ENCODE peak calls at places on chromosomes 6 and 20, in four cellular contexts. N is M059J; K is stimulated activated CD4-positive, alpha-beta T cell treated with anti-CD3 and anti-CD28 coated beads, Interleukin-1b, Interleukin-23, amount 100 ng/mL, for 48 hours; Z is T-helper 2 cell. A is an unnamed sample.

GRCh38 chr6:108589244-108589730 is 28.6 kb downstream of the FOXO3 start:
- DNase-seq in Z (no peak), N (peak; percentile 76), K (no peak), A (no peak)

GRCh38 chr6:15921243-15921642 is 207.6 kb upstream of the MYLIP start:
- DNase-seq in Z (no peak), K (no peak), N (no peak), A (no peak)

GRCh38 chr6:149045404-149045803 is 272.1 kb upstream of the TAB2 start:
- DNase-seq in N (peak; percentile 26), K (peak; percentile 43), Z (peak; percentile 77), A (no peak)

GRCh38 chr6:49342410-49342809 is 120.6 kb downstream of the MMUT start:
- DNase-seq in K (no peak), N (no peak), Z (no peak), A (no peak)

GRCh38 chr6:169232507-169232931 is 21.1 kb downstream of the THBS2 start:
- DNase-seq in K (no peak), N (no peak), Z (no peak), A (no peak)

GRCh38 chr6:37628611-37629320 is 68.9 kb downstream of the MDGA1 start:
- DNase-seq in Z (no peak), K (no peak), N (peak; percentile 65), A (no peak)

GRCh38 chr20:33687370-33687915 is 1.3 kb upstream of the E2F1 start:
- DNase-seq in Z (no peak), N (peak; percentile 66), K (no peak), A (no peak)

GRCh38 chr6:14721103-14721758 is 524.6 kb upstream of the JARID2 start:
- DNase-seq in K (no peak), N (peak; percentile 37), Z (no peak), A (no peak)

GRCh38 chr20:57460781-57461465 is 64.0 kb downstream of the CTCFL start:
- DNase-seq in Z (no peak), K (no peak), N (no peak), A (no peak)

GRCh38 chr6:37061157-37061804 is 55.8 kb downstream of the FGD2 start:
- DNase-seq in K (no peak), Z (no peak), N (no peak), A (no peak)

GRCh38 chr6:126077810-126078791 is 91.8 kb downstream of the TRMT11 start:
- DNase-seq in K (no peak), N (no peak), Z (no peak), A (no peak)

GRCh38 chr6:166173292-166173951 is 5.8 kb upstream of the TBXT start:
- DNase-seq in Z (no peak), N (no peak), K (no peak), A (no peak)

GRCh38 chr20:37522258-37523011 is 1.4 kb downstream of the NNAT start:
- DNase-seq in Z (no peak), K (no peak), N (no peak), A (no peak)

GRCh38 chr6:71181565-71181964 is 107.0 kb upstream of the OGFRL1 start:
- DNase-seq in N (peak; percentile 91), K (no peak), Z (no peak), A (no peak)

GRCh38 chr6:20816126-20816525 is 281.9 kb downstream of the CDKAL1 start:
- DNase-seq in N (no peak), Z (no peak), K (no peak), A (no peak)

GRCh38 chr6:153673750-153674149 is 365.3 kb upstream of the OPRM1 start:
- DNase-seq in K (no peak), N (no peak), Z (no peak), A (no peak)

GRCh38 chr6:22877946-22878705 is 308.8 kb downstream of the HDGFL1 start:
- DNase-seq in Z (no peak), N (peak; percentile 74), K (no peak), A (no peak)

GRCh38 chr6:137731960-137732616 is 135.0 kb upstream of the TNFAIP3 start:
- DNase-seq in N (peak; percentile 46), K (no peak), Z (no peak), A (no peak)

GRCh38 chr20:3461191-3461874 is 9.5 kb upstream of the ATRN start:
- DNase-seq in N (no peak), K (no peak), Z (no peak), A (no peak)

GRCh38 chr6:113414511-113414910 is 442.6 kb upstream of the MARCKS start:
- DNase-seq in K (no peak), N (peak; percentile 93), Z (no peak), A (no peak)

GRCh38 chr6:121614115-121614514 is 178.7 kb downstream of the GJA1 start:
- DNase-seq in N (no peak), K (no peak), Z (no peak), A (no peak)

GRCh38 chr6:5995705-5996686 is 10.7 kb downstream of the NRN1 start:
- DNase-seq in Z (peak; percentile 67), K (no peak), N (peak; percentile 88), A (no peak)

GRCh38 chr6:153778216-153778615 is 260.8 kb upstream of the OPRM1 start:
- DNase-seq in Z (no peak), K (no peak), N (no peak), A (no peak)